ENCODE peak calls at places on chromosomes 11 and 22, in seven cellular contexts. One of them, this sample, is unnamed.
A peak's percentile ranks its signal among the peaks of the same experiment; 100 is the strongest.

GRCh38 chr11:119673389-119674336 is 55.3 kb downstream of the NECTIN1 start:
- DNase-seq in mammary epithelial cell: no peak
- DNase-seq in RWPE1: no peak
- DNase-seq in AG09319: no peak
- DNase-seq in glutamatergic neuron: no peak
- DNase-seq in left ventricle myocardium inferior: no peak
- DNase-seq in epithelial cell of proximal tubule: no peak
- DNase-seq in this sample: no peak

GRCh38 chr11:128493570-128493965 is 93.8 kb downstream of the ETS1 start:
- DNase-seq in mammary epithelial cell: no peak
- DNase-seq in AG09319: no peak
- DNase-seq in epithelial cell of proximal tubule: no peak
- DNase-seq in left ventricle myocardium inferior: no peak
- DNase-seq in glutamatergic neuron: no peak
- DNase-seq in RWPE1: no peak
- DNase-seq in this sample: no peak

GRCh38 chr11:103294516-103294915 is 185.3 kb downstream of the DYNC2H1 start:
- DNase-seq in left ventricle myocardium inferior: no peak
- DNase-seq in AG09319: no peak
- DNase-seq in RWPE1: no peak
- DNase-seq in mammary epithelial cell: peak; percentile 85
- DNase-seq in glutamatergic neuron: no peak
- DNase-seq in epithelial cell of proximal tubule: no peak
- DNase-seq in this sample: no peak

GRCh38 chr11:18527512-18527911 is 770 bp upstream of the TSG101 start:
- DNase-seq in glutamatergic neuron: no peak
- DNase-seq in AG09319: peak; percentile 50
- DNase-seq in left ventricle myocardium inferior: no peak
- DNase-seq in mammary epithelial cell: peak; percentile 60
- DNase-seq in epithelial cell of proximal tubule: peak; percentile 45
- DNase-seq in RWPE1: peak; percentile 65
- DNase-seq in this sample: no peak

GRCh38 chr11:48020092-48020755 is 39.9 kb downstream of the PTPRJ start:
- DNase-seq in mammary epithelial cell: no peak
- DNase-seq in epithelial cell of proximal tubule: no peak
- DNase-seq in left ventricle myocardium inferior: no peak
- DNase-seq in AG09319: no peak
- DNase-seq in RWPE1: no peak
- DNase-seq in glutamatergic neuron: no peak
- DNase-seq in this sample: no peak

GRCh38 chr22:21632931-21633330 is 371 bp downstream of the CCDC116 start:
- DNase-seq in AG09319: no peak
- DNase-seq in epithelial cell of proximal tubule: no peak
- DNase-seq in glutamatergic neuron: no peak
- DNase-seq in mammary epithelial cell: no peak
- DNase-seq in RWPE1: no peak
- DNase-seq in left ventricle myocardium inferior: no peak
- DNase-seq in this sample: no peak

GRCh38 chr22:36452473-36453265 is 28.8 kb downstream of the TXN2 start:
- DNase-seq in left ventricle myocardium inferior: no peak
- DNase-seq in glutamatergic neuron: no peak
- DNase-seq in RWPE1: no peak
- DNase-seq in mammary epithelial cell: no peak
- DNase-seq in epithelial cell of proximal tubule: no peak
- DNase-seq in AG09319: no peak
- DNase-seq in this sample: no peak

GRCh38 chr11:128482512-128483191 is 104.7 kb downstream of the ETS1 start:
- DNase-seq in glutamatergic neuron: no peak
- DNase-seq in left ventricle myocardium inferior: no peak
- DNase-seq in mammary epithelial cell: no peak
- DNase-seq in epithelial cell of proximal tubule: no peak
- DNase-seq in AG09319: peak; percentile 70
- DNase-seq in RWPE1: no peak
- DNase-seq in this sample: no peak

GRCh38 chr22:36386900-36387663 is 685 bp downstream of the MYH9 start:
- DNase-seq in RWPE1: no peak
- DNase-seq in AG09319: no peak
- DNase-seq in epithelial cell of proximal tubule: no peak
- DNase-seq in mammary epithelial cell: no peak
- DNase-seq in left ventricle myocardium inferior: peak; percentile 81
- DNase-seq in glutamatergic neuron: peak; percentile 48
- DNase-seq in this sample: no peak

GRCh38 chr11:40688369-40688768 is 771.1 kb downstream of the LRRC4C start:
- DNase-seq in AG09319: no peak
- DNase-seq in epithelial cell of proximal tubule: no peak
- DNase-seq in mammary epithelial cell: no peak
- DNase-seq in left ventricle myocardium inferior: no peak
- DNase-seq in glutamatergic neuron: no peak
- DNase-seq in RWPE1: no peak
- DNase-seq in this sample: no peak

GRCh38 chr11:103602846-103603245 is 433.6 kb upstream of the DDI1 start:
- DNase-seq in AG09319: no peak
- DNase-seq in RWPE1: no peak
- DNase-seq in glutamatergic neuron: no peak
- DNase-seq in mammary epithelial cell: no peak
- DNase-seq in left ventricle myocardium inferior: no peak
- DNase-seq in epithelial cell of proximal tubule: no peak
- DNase-seq in this sample: no peak

GRCh38 chr11:86587559-86588193 is 84.7 kb downstream of the ME3 start:
- DNase-seq in glutamatergic neuron: no peak
- DNase-seq in AG09319: no peak
- DNase-seq in epithelial cell of proximal tubule: no peak
- DNase-seq in mammary epithelial cell: no peak
- DNase-seq in left ventricle myocardium inferior: no peak
- DNase-seq in RWPE1: no peak
- DNase-seq in this sample: no peak

GRCh38 chr11:30368394-30368793 is 45.5 kb downstream of the ARL14EP start:
- DNase-seq in RWPE1: no peak
- DNase-seq in epithelial cell of proximal tubule: no peak
- DNase-seq in glutamatergic neuron: no peak
- DNase-seq in left ventricle myocardium inferior: no peak
- DNase-seq in AG09319: no peak
- DNase-seq in mammary epithelial cell: no peak
- DNase-seq in this sample: no peak

DNA sequence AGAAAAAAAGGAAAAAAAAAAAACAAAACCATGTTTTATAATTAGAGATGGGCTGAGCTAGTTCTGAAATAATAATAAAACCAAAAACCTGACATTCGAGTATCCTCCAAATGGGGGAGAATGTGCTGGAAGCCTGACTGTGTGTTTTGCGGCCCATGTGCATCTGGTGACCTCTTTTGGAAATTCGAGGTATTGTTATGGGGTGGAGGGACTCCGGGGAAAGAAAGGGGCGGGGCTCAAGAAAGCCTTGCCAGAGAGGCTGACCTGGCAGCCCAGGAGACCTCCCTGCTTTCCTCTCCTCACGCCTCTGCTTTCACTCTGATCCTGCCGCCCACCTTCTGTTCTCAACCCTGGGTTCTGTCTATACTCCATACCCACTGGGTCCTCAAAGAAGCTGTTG is 72.9 kb downstream of the CTTN start:
- DNase-seq in mammary epithelial cell: no peak
- DNase-seq in glutamatergic neuron: peak; percentile 56
- DNase-seq in RWPE1: peak; percentile 48
- DNase-seq in left ventricle myocardium inferior: no peak
- DNase-seq in epithelial cell of proximal tubule: no peak
- DNase-seq in AG09319: no peak
- DNase-seq in this sample: peak; percentile 36
- TF ChIP-seq CTCF in mammary epithelial cell: peak; percentile 8
- TF ChIP-seq CTCF in glutamatergic neuron: peak; percentile 34
- TF ChIP-seq CTCF in RWPE1: peak; percentile 21
- TF ChIP-seq CTCF in left ventricle myocardium inferior: no peak
- TF ChIP-seq CTCF in epithelial cell of proximal tubule: no peak
- TF ChIP-seq CTCF in AG09319: peak; percentile 5
- TF ChIP-seq CTCF in this sample: peak; percentile 43

GRCh38 chr11:4826425-4826824 is 5.3 kb downstream of the OR51F2 start:
- DNase-seq in mammary epithelial cell: no peak
- DNase-seq in AG09319: no peak
- DNase-seq in RWPE1: no peak
- DNase-seq in glutamatergic neuron: no peak
- DNase-seq in left ventricle myocardium inferior: no peak
- DNase-seq in epithelial cell of proximal tubule: no peak
- DNase-seq in this sample: no peak
- TF ChIP-seq CTCF in mammary epithelial cell: peak; percentile 60
- TF ChIP-seq CTCF in AG09319: no peak
- TF ChIP-seq CTCF in RWPE1: no peak
- TF ChIP-seq CTCF in glutamatergic neuron: no peak
- TF ChIP-seq CTCF in left ventricle myocardium inferior: peak; percentile 71
- TF ChIP-seq CTCF in epithelial cell of proximal tubule: peak; percentile 31
- TF ChIP-seq CTCF in this sample: peak; percentile 45

GRCh38 chr11:79296113-79296512 is 144.7 kb downstream of the TENM4 start:
- DNase-seq in AG09319: no peak
- DNase-seq in glutamatergic neuron: no peak
- DNase-seq in epithelial cell of proximal tubule: no peak
- DNase-seq in RWPE1: no peak
- DNase-seq in mammary epithelial cell: no peak
- DNase-seq in left ventricle myocardium inferior: no peak
- DNase-seq in this sample: no peak

GRCh38 chr11:79291948-79292347 is 148.9 kb downstream of the TENM4 start:
- DNase-seq in epithelial cell of proximal tubule: no peak
- DNase-seq in mammary epithelial cell: no peak
- DNase-seq in glutamatergic neuron: no peak
- DNase-seq in AG09319: no peak
- DNase-seq in left ventricle myocardium inferior: no peak
- DNase-seq in RWPE1: no peak
- DNase-seq in this sample: no peak

GRCh38 chr11:79290766-79291165 is 150.1 kb downstream of the TENM4 start:
- DNase-seq in left ventricle myocardium inferior: no peak
- DNase-seq in epithelial cell of proximal tubule: no peak
- DNase-seq in AG09319: no peak
- DNase-seq in mammary epithelial cell: no peak
- DNase-seq in glutamatergic neuron: no peak
- DNase-seq in RWPE1: no peak
- DNase-seq in this sample: no peak

GRCh38 chr11:79294845-79295520 is 145.8 kb downstream of the TENM4 start:
- DNase-seq in RWPE1: no peak
- DNase-seq in mammary epithelial cell: no peak
- DNase-seq in AG09319: no peak
- DNase-seq in glutamatergic neuron: no peak
- DNase-seq in epithelial cell of proximal tubule: no peak
- DNase-seq in left ventricle myocardium inferior: no peak
- DNase-seq in this sample: no peak
- TF ChIP-seq CTCF in RWPE1: no peak
- TF ChIP-seq CTCF in mammary epithelial cell: no peak
- TF ChIP-seq CTCF in AG09319: no peak
- TF ChIP-seq CTCF in glutamatergic neuron: no peak
- TF ChIP-seq CTCF in epithelial cell of proximal tubule: no peak
- TF ChIP-seq CTCF in left ventricle myocardium inferior: no peak
- TF ChIP-seq CTCF in this sample: no peak

GRCh38 chr11:126062679-126063509 is at the start of gene CDON:
- DNase-seq in epithelial cell of proximal tubule: peak; percentile 59
- DNase-seq in mammary epithelial cell: peak; percentile 86
- DNase-seq in left ventricle myocardium inferior: peak; percentile 91
- DNase-seq in AG09319: peak; percentile 75
- DNase-seq in glutamatergic neuron: peak; percentile 94
- DNase-seq in RWPE1: peak; percentile 100
- DNase-seq in this sample: peak; percentile 90
- TF ChIP-seq CTCF in epithelial cell of proximal tubule: no peak
- TF ChIP-seq CTCF in mammary epithelial cell: peak; percentile 10
- TF ChIP-seq CTCF in left ventricle myocardium inferior: no peak
- TF ChIP-seq CTCF in AG09319: no peak
- TF ChIP-seq CTCF in glutamatergic neuron: no peak
- TF ChIP-seq CTCF in RWPE1: no peak
- TF ChIP-seq CTCF in this sample: no peak

GRCh38 chr22:26768986-26769385 is 111.6 kb downstream of the MIAT start:
- DNase-seq in RWPE1: no peak
- DNase-seq in epithelial cell of proximal tubule: no peak
- DNase-seq in AG09319: no peak
- DNase-seq in mammary epithelial cell: no peak
- DNase-seq in left ventricle myocardium inferior: no peak
- DNase-seq in glutamatergic neuron: no peak
- DNase-seq in this sample: no peak

GRCh38 chr22:26767351-26767970 is 110.1 kb downstream of the MIAT start:
- DNase-seq in mammary epithelial cell: no peak
- DNase-seq in epithelial cell of proximal tubule: no peak
- DNase-seq in AG09319: no peak
- DNase-seq in glutamatergic neuron: no peak
- DNase-seq in RWPE1: no peak
- DNase-seq in left ventricle myocardium inferior: no peak
- DNase-seq in this sample: no peak

GRCh38 chr22:26762503-26763170 is 105.2 kb downstream of the MIAT start:
- DNase-seq in mammary epithelial cell: peak; percentile 26
- DNase-seq in left ventricle myocardium inferior: no peak
- DNase-seq in RWPE1: no peak
- DNase-seq in AG09319: no peak
- DNase-seq in epithelial cell of proximal tubule: no peak
- DNase-seq in glutamatergic neuron: no peak
- DNase-seq in this sample: no peak

GRCh38 chr22:26766510-26767350 is 109.3 kb downstream of the MIAT start:
- DNase-seq in mammary epithelial cell: no peak
- DNase-seq in left ventricle myocardium inferior: no peak
- DNase-seq in RWPE1: no peak
- DNase-seq in glutamatergic neuron: no peak
- DNase-seq in AG09319: no peak
- DNase-seq in epithelial cell of proximal tubule: no peak
- DNase-seq in this sample: no peak

GRCh38 chr22:26763633-26764295 is 106.4 kb downstream of the MIAT start:
- DNase-seq in AG09319: no peak
- DNase-seq in epithelial cell of proximal tubule: no peak
- DNase-seq in glutamatergic neuron: no peak
- DNase-seq in left ventricle myocardium inferior: no peak
- DNase-seq in RWPE1: peak; percentile 3
- DNase-seq in mammary epithelial cell: peak; percentile 45
- DNase-seq in this sample: no peak
- TF ChIP-seq CTCF in AG09319: peak; percentile 8
- TF ChIP-seq CTCF in epithelial cell of proximal tubule: no peak
- TF ChIP-seq CTCF in glutamatergic neuron: no peak
- TF ChIP-seq CTCF in left ventricle myocardium inferior: no peak
- TF ChIP-seq CTCF in RWPE1: no peak
- TF ChIP-seq CTCF in mammary epithelial cell: no peak
- TF ChIP-seq CTCF in this sample: no peak

DNA sequence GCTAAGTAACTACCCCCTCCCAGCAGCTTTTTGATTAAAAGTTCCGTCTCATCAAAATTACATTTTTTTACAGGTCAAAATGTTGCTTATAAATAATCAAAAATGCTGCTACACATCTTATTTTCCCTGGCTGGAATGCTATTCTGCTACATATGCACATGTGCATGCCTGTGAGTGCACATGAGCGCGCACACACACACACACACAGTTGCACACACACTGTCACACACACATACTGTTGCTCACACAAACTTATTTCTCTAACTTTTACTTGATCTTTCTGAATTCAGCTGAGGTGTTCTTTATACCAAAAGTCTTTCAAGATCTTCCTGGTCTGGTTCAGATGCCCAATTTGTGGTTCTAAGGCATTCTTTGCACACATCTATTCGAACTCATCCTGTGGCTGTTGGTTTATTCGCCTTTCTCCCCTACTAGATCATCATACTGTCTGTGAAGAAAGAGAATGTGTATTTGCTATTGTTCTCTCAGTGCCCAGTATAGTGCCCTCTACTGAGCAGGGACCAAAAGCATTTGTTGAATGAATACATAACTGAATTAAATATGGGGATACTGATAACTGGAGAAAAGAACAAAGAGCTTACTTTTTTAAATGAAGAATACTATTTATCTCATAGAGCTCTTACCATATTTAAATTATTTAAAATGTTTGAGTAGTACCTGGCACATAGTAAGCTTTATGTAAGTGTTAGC is 68.1 kb upstream of the CCDC179 start:
- DNase-seq in left ventricle myocardium inferior: no peak
- DNase-seq in epithelial cell of proximal tubule: no peak
- DNase-seq in AG09319: no peak
- DNase-seq in mammary epithelial cell: no peak
- DNase-seq in RWPE1: no peak
- DNase-seq in glutamatergic neuron: no peak
- DNase-seq in this sample: no peak
- TF ChIP-seq CTCF in left ventricle myocardium inferior: no peak
- TF ChIP-seq CTCF in epithelial cell of proximal tubule: peak; percentile 44
- TF ChIP-seq CTCF in AG09319: no peak
- TF ChIP-seq CTCF in mammary epithelial cell: peak; percentile 4
- TF ChIP-seq CTCF in RWPE1: no peak
- TF ChIP-seq CTCF in glutamatergic neuron: no peak
- TF ChIP-seq CTCF in this sample: no peak

This sample was measured in neural crest cell.